ENCODE peak calls at places on chromosomes 3 and 15, in ten cellular contexts. Q is HCT116, P is vagina, Y is transverse colon, U is GM23338, N is endothelial cell of umbilical vein, H is esophagus muscularis mucosa, S is Panc1, C is SK-N-SH, J is stomach. A is an unnamed sample. For H3K4me1, the result is how much of the 10 kb centered on the place peaks cover.

GRCh38 chr3:140128217-140129137 is 193.5 kb downstream of the CLSTN2 start:
- DNase-seq in Q (peak), P (no peak), Y (peak), U (peak), N (peak), H (no peak), S (peak), C (peak), J (peak), A (no peak)

GRCh38 chr3:48194446-48195071 is 6.3 kb upstream of the CDC25A start:
- DNase-seq in Q (peak), P (no peak), Y (peak), U (peak), N (peak), H (no peak), S (peak), C (peak), J (peak), A (peak)

GRCh38 chr15:47715856-47716445 is 1.4 kb upstream of the SEMA6D start:
- DNase-seq in Q (no peak), P (no peak), Y (no peak), U (no peak), N (peak), H (no peak), S (no peak), C (no peak), J (no peak), A (no peak)

GRCh38 chr3:32813180-32813579 is 4.6 kb upstream of the TRIM71 start:
- DNase-seq in Q (no peak), P (no peak), Y (no peak), U (no peak), N (no peak), H (no peak), S (no peak), C (no peak), J (no peak), A (no peak)

GRCh38 chr3:55180936-55181535 is 253.2 kb upstream of the LRTM1 start:
- DNase-seq in Q (no peak), P (no peak), Y (no peak), U (peak), N (peak), H (no peak), S (no peak), C (peak), J (no peak), A (peak)

GRCh38 chr3:5630396-5630795 is 442.9 kb downstream of the EDEM1 start:
- DNase-seq in Q (no peak), P (no peak), Y (no peak), U (no peak), N (no peak), H (no peak), S (no peak), C (no peak), J (no peak), A (no peak)

GRCh38 chr15:96087180-96087886 is 243.2 kb upstream of the NR2F2 start:
- DNase-seq in Q (no peak), P (no peak), Y (no peak), U (peak), N (peak), H (peak), S (no peak), C (no peak), J (no peak), A (no peak)

GRCh38 chr15:70385052-70385451 is 287.3 kb upstream of the TLE3 start:
- DNase-seq in Q (no peak), P (peak), Y (no peak), U (no peak), N (no peak), H (peak), S (no peak), C (peak), J (no peak), A (no peak)

GRCh38 chr3:69203631-69204314 is 81.4 kb upstream of the LMOD3 start:
- DNase-seq in Q (no peak), P (no peak), Y (no peak), U (no peak), N (no peak), H (no peak), S (no peak), C (no peak), J (no peak), A (no peak)

GRCh38 chr15:40787344-40787841 is 17.6 kb downstream of the C15orf62 start:
- DNase-seq in Q (peak), P (no peak), Y (peak), U (peak), N (peak), H (no peak), S (no peak), C (no peak), J (peak), A (peak)

GRCh38 chr15:77507151-77507847 is 86.6 kb downstream of the HMG20A start:
- DNase-seq in Q (no peak), P (peak), Y (peak), U (no peak), N (peak), H (no peak), S (no peak), C (no peak), J (peak), A (no peak)

GRCh38 chr3:8110966-8111798 is 390.4 kb upstream of the LMCD1 start:
- DNase-seq in Q (peak), P (no peak), Y (peak), U (peak), N (peak), H (no peak), S (peak), C (peak), J (peak), A (peak)

GRCh38 chr15:41851167-41851523 is 12.5 kb downstream of the PLA2G4B start:
- DNase-seq in Q (no peak), P (no peak), Y (no peak), U (no peak), N (no peak), H (no peak), S (no peak), C (no peak), J (no peak), A (no peak)
- TF ChIP-seq POLR2AphosphoS5 in Q (no peak), P (no peak), Y (no peak), U (no peak), N (no peak), H (no peak), S (no peak), C (no peak), J (no peak), A (no peak)

DNA sequence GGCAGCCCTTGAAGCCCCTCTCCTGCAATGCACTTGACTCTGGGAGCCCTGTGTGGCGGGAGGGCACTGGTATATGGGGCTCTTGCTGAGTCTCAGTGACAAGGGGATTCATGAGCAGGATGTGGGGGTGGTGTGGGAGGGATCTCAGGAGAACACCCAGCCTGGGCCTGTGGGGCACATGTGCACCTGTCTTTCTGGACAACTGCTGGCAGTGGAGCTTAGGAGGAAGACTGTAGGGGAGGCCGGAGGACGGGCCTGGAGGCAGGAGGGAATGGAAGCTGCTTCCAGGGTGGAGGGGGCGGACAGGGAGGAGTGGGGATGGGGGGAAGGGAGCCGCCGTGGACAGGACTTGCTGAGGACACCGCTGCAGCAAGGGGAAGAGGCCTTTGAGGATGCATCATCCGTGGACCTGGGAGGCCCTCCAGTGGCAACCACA is 10.8 kb upstream of the SNRPA1 start:
- DNase-seq in Q (no peak), P (peak), Y (peak), U (no peak), N (no peak), H (no peak), S (no peak), C (peak), J (no peak), A (no peak)
- H3K4me1 ChIP-seq in Q (under half), P (under half), Y (under half), U (under half), N (under half), H (under half), S (under half), C (under half), J (under half), A (under half)

GRCh38 chr3:3368336-3368735 is 188.8 kb upstream of the CRBN start:
- DNase-seq in Q (no peak), P (no peak), Y (no peak), U (no peak), N (no peak), H (no peak), S (no peak), C (no peak), J (no peak), A (no peak)
- TF ChIP-seq POLR2AphosphoS5 in Q (no peak), P (no peak), Y (no peak), U (no peak), N (no peak), H (no peak), S (no peak), C (no peak), J (no peak), A (no peak)

DNA sequence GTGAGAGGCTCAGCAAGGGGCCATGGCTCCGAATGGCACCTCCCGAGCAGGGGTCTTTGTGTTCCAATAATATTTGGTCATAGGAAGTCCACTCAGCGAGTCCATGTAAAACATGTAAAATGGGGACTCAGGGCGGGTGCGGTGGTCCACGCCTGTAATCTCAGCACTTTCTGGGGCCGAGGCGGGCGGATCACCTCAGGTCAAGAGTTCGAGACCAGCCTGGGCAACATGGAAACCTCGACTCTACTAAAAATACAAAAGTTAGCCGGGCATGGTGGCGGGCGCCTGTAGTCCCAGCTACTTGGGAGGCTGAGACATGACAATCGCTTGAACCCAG is 26.4 kb downstream of the EFCC1 start:
- DNase-seq in Q (no peak), P (no peak), Y (no peak), U (no peak), N (no peak), H (no peak), S (no peak), C (no peak), J (no peak), A (no peak)
- H3K4me1 ChIP-seq in Q (under half), P (under half), Y (under half), U (under half), N (under half), H (under half), S (under half), C (under half), J (under half), A (under half)

GRCh38 chr15:59656935-59657634 is at the start of gene GTF2A2:
- DNase-seq in Q (peak), P (no peak), Y (peak), U (peak), N (peak), H (peak), S (peak), C (peak), J (peak), A (peak)
- TF ChIP-seq POLR2AphosphoS5 in Q (peak), P (peak), Y (peak), U (peak), N (peak), H (peak), S (peak), C (peak), J (peak), A (peak)

GRCh38 chr3:194269610-194270145 is 81.5 kb downstream of the CPN2 start:
- DNase-seq in Q (peak), P (no peak), Y (peak), U (peak), N (peak), H (peak), S (no peak), C (peak), J (peak), A (peak)
- H3K4me1 ChIP-seq in Q (half or more), P (half or more), Y (under half), U (under half), N (half or more), H (half or more), S (under half), C (under half), J (under half), A (under half)